ENCODE peak calls at places on chromosomes 3 and 15, in seven cellular contexts. A is neural progenitor cell, U is MM.1S, H is HCT116, N is GM23338, Q is OCI-LY7, M is PC-3. P is an unnamed sample.
A peak's percentile ranks its signal among the peaks of the same experiment; 100 is the strongest.

GRCh38 chr3:160474416-160474838 is 24.8 kb upstream of the TRIM59 start:
- DNase-seq in A (no peak), U (no peak), H (no peak), N (no peak), Q (no peak), M (no peak), P (no peak)

GRCh38 chr3:94433811-94434210 is 370.9 kb downstream of the NSUN3 start:
- DNase-seq in A (no peak), U (no peak), H (no peak), N (no peak), Q (no peak), M (no peak), P (no peak)

GRCh38 chr3:129315386-129315991 is 36.8 kb downstream of the HMCES start:
- DNase-seq in A (peak; percentile 38), U (peak; percentile 38), H (no peak), N (peak; percentile 30), Q (peak; percentile 78), M (peak; percentile 9), P (no peak)

GRCh38 chr3:29925150-29925549 is 644.3 kb downstream of the RBMS3 start:
- DNase-seq in A (no peak), U (no peak), H (no peak), N (no peak), Q (no peak), M (no peak), P (no peak)

GRCh38 chr3:54426431-54426830 is 304.1 kb downstream of the CACNA2D3 start:
- DNase-seq in A (no peak), U (no peak), H (no peak), N (no peak), Q (no peak), M (no peak), P (no peak)

GRCh38 chr15:28123408-28124023 is 24.4 kb upstream of the OCA2 start:
- DNase-seq in A (peak; percentile 83), U (peak; percentile 74), H (peak; percentile 41), N (peak; percentile 88), Q (peak; percentile 60), M (peak; percentile 85), P (peak; percentile 90)

GRCh38 chr15:31831596-31831995 is 198.7 kb upstream of the CHRNA7 start:
- DNase-seq in A (no peak), U (no peak), H (no peak), N (no peak), Q (no peak), M (no peak), P (no peak)

GRCh38 chr3:149224736-149225594 is 3.3 kb upstream of the CP start:
- DNase-seq in A (no peak), U (peak; percentile 78), H (no peak), N (no peak), Q (no peak), M (peak; percentile 73), P (peak; percentile 68)

GRCh38 chr3:155704771-155705559 is 39.9 kb downstream of the PLCH1 start:
- DNase-seq in A (peak; percentile 46), U (no peak), H (no peak), N (no peak), Q (no peak), M (peak; percentile 18), P (no peak)

DNA sequence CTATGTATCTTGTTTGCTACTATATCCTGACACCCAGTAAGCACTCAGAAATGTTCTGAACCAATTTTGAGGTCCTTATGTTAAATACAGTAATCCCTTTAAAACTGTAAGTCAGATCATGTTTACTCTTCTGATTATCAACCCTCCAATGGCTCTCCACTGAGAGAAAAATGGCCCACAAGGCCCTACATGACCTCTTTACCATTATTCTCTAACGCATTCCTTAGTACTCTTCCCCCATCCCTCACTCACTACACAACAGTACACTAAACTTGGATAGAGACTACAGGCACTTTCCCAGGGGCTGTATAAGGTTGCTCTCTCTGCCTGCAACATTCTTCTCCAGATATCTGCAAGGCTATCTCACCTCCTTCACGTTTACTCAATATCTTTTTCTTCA is 1.9 kb downstream of the TOPBP1 start:
- DNase-seq in A (no peak), U (no peak), H (no peak), N (no peak), Q (no peak), M (no peak), P (no peak)
- H3K79me2 ChIP-seq in A (peaks cover 45% of the 10 kb centered on the region), U (peaks cover 68% of the 10 kb centered on the region), H (peaks cover 59% of the 10 kb centered on the region), N (peaks cover 30% of the 10 kb centered on the region), Q (peaks cover 60% of the 10 kb centered on the region), M (peaks cover 46% of the 10 kb centered on the region), P (peaks cover 45% of the 10 kb centered on the region)

GRCh38 chr15:69604050-69604378 is 151.4 kb downstream of the RPLP1 start:
- DNase-seq in A (no peak), U (no peak), H (peak; percentile 26), N (peak; percentile 59), Q (no peak), M (peak; percentile 70), P (peak; percentile 67)
- TF ChIP-seq CTCF in A (no peak), U (peak; percentile 32), H (peak; percentile 31), N (peak; percentile 36), Q (peak; percentile 26), M (peak; percentile 62), P (peak; percentile 38)

DNA sequence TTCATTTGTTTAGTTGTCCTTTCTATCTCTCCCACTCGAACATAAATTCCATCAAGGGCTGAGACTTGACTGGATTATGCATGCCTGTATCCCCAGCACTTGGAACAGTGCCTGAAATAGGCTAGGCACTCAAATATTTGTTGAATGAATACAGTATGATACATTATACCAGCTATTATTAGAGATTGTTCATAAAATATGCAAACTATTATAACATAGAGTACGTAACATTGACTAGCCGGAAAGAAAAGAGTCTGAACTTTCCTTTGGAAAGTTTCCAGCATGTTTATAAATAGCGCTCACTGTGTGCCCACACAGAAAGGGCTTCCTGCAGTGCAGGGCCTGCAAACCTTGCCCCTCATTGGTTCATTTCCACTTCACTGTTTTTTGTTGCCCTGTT is 27.3 kb upstream of the SNTN start:
- DNase-seq in A (no peak), U (no peak), H (no peak), N (no peak), Q (no peak), M (peak; percentile 57), P (no peak)
- TF ChIP-seq EZH2phosphoT487 in A (no peak), U (no peak), H (no peak), N (no peak), Q (no peak), M (no peak), P (no peak)

DNA sequence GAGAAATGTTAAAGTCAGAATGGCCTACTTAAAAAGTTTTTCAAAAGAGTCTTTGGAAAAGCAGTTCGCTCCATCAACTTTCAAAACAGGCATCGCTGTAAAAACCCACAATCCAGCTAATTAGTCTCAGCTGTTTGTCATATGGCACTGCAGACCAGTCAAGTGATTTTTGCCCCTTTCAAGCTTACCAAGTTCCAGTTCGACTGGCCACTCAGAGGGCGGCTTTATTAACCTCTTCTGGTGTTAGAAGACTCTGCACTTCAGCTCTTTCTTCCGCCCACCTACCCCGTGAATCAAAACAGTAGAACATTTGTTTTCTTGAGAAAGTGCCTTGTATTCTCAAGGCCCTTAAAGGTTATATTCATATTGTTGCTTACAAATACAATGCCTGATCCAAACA is 19.3 kb downstream of the RAB27A start:
- DNase-seq in A (no peak), U (no peak), H (no peak), N (no peak), Q (no peak), M (no peak), P (no peak)
- H3K79me2 ChIP-seq in A (no peaks in the 10 kb centered on the region), U (peaks cover 91% of the 10 kb centered on the region), H (no peaks in the 10 kb centered on the region), N (no peaks in the 10 kb centered on the region), Q (no peaks in the 10 kb centered on the region), M (no peaks in the 10 kb centered on the region), P (peaks cover 49% of the 10 kb centered on the region)

GRCh38 chr3:150497956-150498355 is 48.3 kb downstream of the SERP1 start:
- DNase-seq in A (no peak), U (no peak), H (no peak), N (no peak), Q (no peak), M (peak; percentile 90), P (no peak)

GRCh38 chr3:150495149-150495548 is 51.1 kb downstream of the SERP1 start:
- DNase-seq in A (peak; percentile 10), U (no peak), H (no peak), N (no peak), Q (no peak), M (peak; percentile 16), P (peak; percentile 15)

GRCh38 chr3:150490212-150490611 is 56.1 kb downstream of the SERP1 start:
- DNase-seq in A (no peak), U (no peak), H (no peak), N (no peak), Q (no peak), M (no peak), P (peak; percentile 31)

DNA sequence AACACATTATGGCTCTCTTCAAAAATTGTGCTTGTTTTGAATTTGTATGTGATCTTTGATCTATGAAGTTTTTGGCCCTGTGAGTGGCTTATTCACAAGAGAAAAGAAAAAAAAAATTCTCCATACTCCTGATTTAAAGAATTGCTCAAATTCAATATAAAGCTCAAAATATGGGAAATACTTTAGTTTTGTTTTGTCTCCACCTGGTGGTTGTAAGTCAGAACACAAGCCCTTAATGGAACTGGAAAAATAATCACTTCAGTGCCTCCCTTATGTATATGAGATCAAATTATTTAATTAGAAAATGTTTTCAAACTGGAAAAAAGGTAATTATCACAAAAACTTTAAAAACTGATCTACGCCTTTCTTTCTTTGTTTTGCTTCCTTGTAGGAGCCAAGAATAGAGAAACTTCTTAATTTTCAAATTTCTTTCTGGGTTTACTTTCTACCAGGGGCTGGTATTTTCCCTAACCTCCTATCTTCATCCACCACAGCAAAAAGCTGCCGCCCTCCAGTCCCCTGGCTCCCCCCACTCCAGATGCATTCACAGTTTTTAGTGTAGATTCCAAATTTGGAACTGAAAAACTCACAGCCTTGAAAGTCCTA is 50.6 kb downstream of the SERP1 start:
- DNase-seq in A (peak; percentile 37), U (peak; percentile 63), H (peak; percentile 35), N (peak; percentile 66), Q (peak; percentile 58), M (peak; percentile 85), P (peak; percentile 58)
- TF ChIP-seq CTCF in A (peak; percentile 90), U (peak; percentile 69), H (peak; percentile 78), N (peak; percentile 95), Q (peak; percentile 96), M (peak; percentile 91), P (peak; percentile 76)

GRCh38 chr3:52788890-52789745 is 5.5 kb upstream of the ITIH3 start:
- DNase-seq in A (no peak), U (no peak), H (no peak), N (no peak), Q (no peak), M (no peak), P (no peak)

GRCh38 chr3:52787672-52788625 is 6.6 kb upstream of the ITIH3 start:
- DNase-seq in A (no peak), U (no peak), H (no peak), N (no peak), Q (no peak), M (no peak), P (no peak)

GRCh38 chr3:52784931-52785590 is 7.7 kb downstream of the ITIH1 start:
- DNase-seq in A (no peak), U (no peak), H (no peak), N (no peak), Q (no peak), M (no peak), P (no peak)

GRCh38 chr3:52786330-52787215 is 8.0 kb upstream of the ITIH3 start:
- DNase-seq in A (no peak), U (no peak), H (no peak), N (no peak), Q (no peak), M (no peak), P (no peak)

DNA sequence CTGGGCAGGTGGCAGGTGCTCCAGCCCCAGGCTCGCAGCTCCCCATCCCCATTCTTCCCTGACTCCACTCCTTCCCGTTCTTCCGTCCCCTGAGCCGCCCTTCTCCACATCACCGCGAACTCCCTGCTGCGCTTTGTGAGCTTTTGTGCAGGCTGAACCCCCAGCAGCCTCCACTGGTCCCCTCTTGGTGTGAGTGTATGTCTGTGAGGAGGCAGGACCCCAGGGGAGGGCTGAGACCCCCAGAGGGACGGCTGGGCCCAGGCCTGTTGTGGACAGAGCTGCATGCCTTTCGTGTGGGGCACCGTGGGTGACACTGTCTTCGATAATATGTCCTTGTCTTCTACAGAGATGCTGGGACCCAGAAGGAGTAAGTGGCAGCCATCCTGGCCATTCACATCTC is 7.3 kb upstream of the ITIH3 start:
- DNase-seq in A (no peak), U (no peak), H (no peak), N (no peak), Q (no peak), M (no peak), P (no peak)
- TF ChIP-seq EZH2phosphoT487 in A (no peak), U (no peak), H (no peak), N (no peak), Q (no peak), M (no peak), P (no peak)

P was measured in hepatocyte.